ENCODE peak calls at places on chromosomes 2 and 18, in eight cellular contexts. S is lower lobe of right lung, G is BE2C, F is fibroblast of lung, D is neuronal stem cell, I is GM23248, U is heart left ventricle, K is heart right ventricle. R is an unnamed sample.

GRCh38 chr2:175414872-175415487 is 233.5 kb upstream of the ATP5MC3 start:
- DNase-seq in S (peak; percentile 63), G (peak; percentile 60), F (peak; percentile 71), D (peak; percentile 49), I (peak; percentile 67), U (peak; percentile 70), K (peak; percentile 57), R (peak; percentile 72)

GRCh38 chr18:2901405-2901989 is 54.7 kb downstream of the EMILIN2 start:
- DNase-seq in S (no peak), G (no peak), F (peak; percentile 73), D (no peak), I (peak; percentile 85), U (no peak), K (no peak), R (peak; percentile 81)

GRCh38 chr2:23607925-23608324 is 222.9 kb downstream of the KLHL29 start:
- DNase-seq in S (no peak), G (no peak), F (no peak), D (no peak), I (no peak), U (no peak), K (no peak), R (no peak)

GRCh38 chr2:174012347-174013309 is 47.5 kb upstream of the SP3 start:
- DNase-seq in S (peak; percentile 78), G (no peak), F (peak; percentile 74), D (no peak), I (peak; percentile 85), U (peak; percentile 89), K (peak; percentile 82), R (peak; percentile 81)

GRCh38 chr2:157302492-157303099 is 23.0 kb downstream of the ERMN start:
- DNase-seq in S (no peak), G (peak; percentile 14), F (peak; percentile 63), D (peak; percentile 41), I (peak; percentile 81), U (no peak), K (peak; percentile 8), R (no peak)

GRCh38 chr2:172404824-172405223 is 22.6 kb upstream of the ITGA6 start:
- DNase-seq in S (no peak), G (no peak), F (peak; percentile 85), D (no peak), I (peak; percentile 93), U (no peak), K (no peak), R (no peak)

GRCh38 chr2:157699806-157700205 is 71.1 kb upstream of the ACVR1C start:
- DNase-seq in S (no peak), G (no peak), F (no peak), D (no peak), I (no peak), U (no peak), K (no peak), R (no peak)

GRCh38 chr18:58285731-58286130 is 241.7 kb downstream of the NEDD4L start:
- DNase-seq in S (no peak), G (no peak), F (no peak), D (no peak), I (no peak), U (no peak), K (no peak), R (no peak)

GRCh38 chr2:11389551-11390528 is 45.4 kb upstream of the ROCK2 start:
- DNase-seq in S (peak; percentile 59), G (no peak), F (peak; percentile 97), D (no peak), I (peak; percentile 5), U (no peak), K (no peak), R (no peak)

GRCh38 chr2:129922571-129923264 is 56.7 kb upstream of the RAB6C start:
- DNase-seq in S (no peak), G (no peak), F (no peak), D (peak; percentile 17), I (no peak), U (no peak), K (no peak), R (no peak)

GRCh38 chr2:33766175-33766574 is 167.1 kb upstream of the FAM98A start:
- DNase-seq in S (no peak), G (no peak), F (no peak), D (no peak), I (no peak), U (no peak), K (no peak), R (no peak)

GRCh38 chr2:57204364-57204763 is 842.2 kb upstream of the VRK2 start:
- DNase-seq in S (no peak), G (no peak), F (no peak), D (no peak), I (no peak), U (no peak), K (no peak), R (no peak)

GRCh38 chr18:53952700-53953099 is 271.8 kb downstream of the MBD2 start:
- DNase-seq in S (no peak), G (no peak), F (no peak), D (no peak), I (no peak), U (no peak), K (no peak), R (no peak)

GRCh38 chr18:58417752-58418151 is 211.1 kb downstream of the ALPK2 start:
- DNase-seq in S (no peak), G (no peak), F (peak; percentile 34), D (no peak), I (peak; percentile 64), U (no peak), K (no peak), R (no peak)

GRCh38 chr2:26715528-26716270 is 23.2 kb downstream of the KCNK3 start:
- DNase-seq in S (no peak), G (no peak), F (no peak), D (no peak), I (no peak), U (no peak), K (no peak), R (no peak)

GRCh38 chr2:103991591-103991990 is 862.3 kb upstream of the POU3F3 start:
- DNase-seq in S (no peak), G (no peak), F (no peak), D (no peak), I (no peak), U (no peak), K (no peak), R (no peak)

GRCh38 chr2:83364264-83364663 is 1094.8 kb downstream of the SUCLG1 start:
- DNase-seq in S (no peak), G (no peak), F (peak; percentile 33), D (no peak), I (peak; percentile 64), U (no peak), K (no peak), R (no peak)

GRCh38 chr18:63290456-63291200 is 28.9 kb downstream of the BCL2 start:
- DNase-seq in S (no peak), G (no peak), F (no peak), D (no peak), I (no peak), U (no peak), K (no peak), R (no peak)

DNA sequence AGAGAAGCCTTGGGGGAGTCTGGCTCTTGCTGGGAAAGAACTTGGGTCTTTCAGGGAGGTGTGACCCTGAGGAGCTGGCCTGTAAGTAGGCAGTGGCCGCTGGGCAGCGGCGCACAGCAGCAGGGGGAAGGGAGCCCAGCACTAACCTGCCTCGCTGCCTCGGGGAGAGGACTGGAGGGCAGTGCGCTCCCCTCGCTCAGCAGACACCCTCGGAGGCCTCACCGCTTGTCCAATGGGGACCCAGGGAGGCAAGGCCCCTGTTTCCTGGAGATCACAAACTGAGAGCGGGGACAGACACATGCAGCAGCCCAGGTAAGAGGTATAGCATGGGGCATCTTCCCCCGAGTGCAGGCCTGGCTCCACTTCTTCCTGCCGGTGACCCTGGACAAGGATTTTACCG is 3.3 kb downstream of the DNMT3A start:
- DNase-seq in S (no peak), G (no peak), F (no peak), D (no peak), I (no peak), U (no peak), K (no peak), R (no peak)
- H3K4me1 ChIP-seq in S (peaks cover 43% of the 10 kb centered on the region), G (peaks cover 24% of the 10 kb centered on the region), F (peaks cover 2% of the 10 kb centered on the region), D (peaks cover 3% of the 10 kb centered on the region), I (no peaks in the 10 kb centered on the region), U (peaks cover 36% of the 10 kb centered on the region), K (peaks cover 80% of the 10 kb centered on the region), R (peaks cover 10% of the 10 kb centered on the region)

DNA sequence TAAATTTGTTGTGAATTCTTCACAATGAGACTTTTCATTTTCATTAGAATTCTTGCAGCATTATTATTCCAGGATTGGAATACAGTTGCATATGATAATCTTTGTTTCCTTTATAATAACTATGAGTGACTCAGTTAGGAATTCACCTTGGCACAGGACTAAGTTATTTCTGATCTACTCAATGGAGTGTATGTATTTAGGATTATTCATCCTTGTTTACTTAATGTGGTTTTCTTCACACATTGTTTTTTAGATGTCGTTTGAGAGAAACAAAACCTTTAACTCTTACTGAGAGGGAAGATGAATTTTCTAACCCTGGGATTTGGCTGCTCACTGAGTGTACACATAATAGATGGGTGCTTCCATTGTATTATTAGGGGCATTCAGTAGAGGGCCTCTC is 970.1 kb downstream of the DPP10 start:
- DNase-seq in S (no peak), G (no peak), F (peak; percentile 14), D (no peak), I (no peak), U (no peak), K (no peak), R (no peak)
- H3K9me3 ChIP-seq in S (no peaks in the 10 kb centered on the region), G (no peaks in the 10 kb centered on the region), F (no peaks in the 10 kb centered on the region), D (no peaks in the 10 kb centered on the region), I (no peaks in the 10 kb centered on the region), U (no peaks in the 10 kb centered on the region), K (peaks cover 4% of the 10 kb centered on the region), R (no peaks in the 10 kb centered on the region)

DNA sequence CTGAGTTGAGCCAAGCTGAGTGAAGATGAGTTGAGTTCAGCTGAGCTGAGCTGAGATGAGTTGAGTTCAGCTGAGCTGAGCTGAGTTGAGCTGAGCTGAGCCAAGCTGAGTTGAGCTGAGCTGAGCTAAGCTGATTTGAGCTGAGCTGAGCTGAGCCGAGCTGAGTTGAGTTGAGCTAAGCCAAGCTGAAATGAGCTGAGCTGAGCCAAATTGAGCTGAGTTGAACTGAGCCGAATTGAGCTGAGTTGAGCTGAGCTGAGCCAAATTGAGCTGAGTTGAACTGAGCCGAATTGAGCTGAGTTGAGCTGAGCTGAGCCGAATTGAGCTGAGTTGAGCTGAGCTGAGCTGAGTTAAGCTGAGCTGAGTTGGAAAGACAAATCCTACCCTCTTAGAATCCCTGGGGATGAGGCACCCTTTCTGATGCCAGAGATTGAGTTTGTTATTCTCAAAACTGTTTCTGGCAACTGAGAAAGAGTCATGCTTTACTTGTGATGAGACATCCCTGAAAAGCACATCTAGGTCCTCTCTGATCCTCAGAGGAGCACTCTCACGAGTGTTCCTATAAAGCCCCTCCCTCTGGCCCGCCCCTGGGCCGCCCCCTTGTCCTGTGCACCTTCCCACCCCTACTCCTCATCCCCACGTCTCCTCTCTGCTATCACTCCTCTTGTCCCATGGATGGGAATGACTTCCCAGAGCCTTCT is 116.5 kb downstream of the MCFD2 start:
- DNase-seq in S (no peak), G (no peak), F (no peak), D (no peak), I (peak; percentile 91), U (no peak), K (no peak), R (no peak)
- H3K4me3 ChIP-seq in S (no peak overlapping the region), G (no peak overlapping the region), F (no peak overlapping the region), D (no peak overlapping the region), I (peak overlapping the region; percentile 66), U (no peak overlapping the region), K (no peak overlapping the region), R (no peak overlapping the region)

DNA sequence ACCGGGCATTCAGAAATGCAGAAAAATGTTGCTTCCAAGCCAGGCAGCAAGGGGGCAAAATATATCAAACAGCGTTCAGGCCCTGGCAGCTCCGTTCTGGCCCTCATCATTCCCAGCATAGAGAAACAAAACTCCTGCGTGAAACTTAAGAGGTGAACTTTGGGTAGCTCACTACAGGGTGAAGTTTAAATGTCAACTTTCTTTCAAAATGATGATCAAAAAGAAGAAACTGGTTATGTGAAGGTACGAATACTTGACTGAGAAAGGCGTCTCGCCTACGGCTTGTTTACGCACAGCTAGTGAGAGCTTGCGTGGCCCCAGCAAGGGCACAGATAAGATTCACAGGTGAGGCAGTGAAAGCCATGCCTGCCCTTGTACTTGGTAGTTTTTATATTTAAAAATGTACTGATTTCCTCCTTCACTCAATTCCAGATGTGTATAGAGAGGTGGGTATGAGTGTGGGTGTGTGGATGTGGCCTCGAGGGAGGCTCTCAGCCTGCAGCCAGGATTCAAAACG is 127.5 kb downstream of the NFATC1 start:
- DNase-seq in S (peak; percentile 28), G (no peak), F (no peak), D (no peak), I (no peak), U (no peak), K (no peak), R (peak; percentile 2)
- H3K4me1 ChIP-seq in S (peaks cover 24% of the 10 kb centered on the region), G (peaks cover 3% of the 10 kb centered on the region), F (no peaks in the 10 kb centered on the region), D (no peaks in the 10 kb centered on the region), I (no peaks in the 10 kb centered on the region), U (peaks cover 12% of the 10 kb centered on the region), K (peaks cover 22% of the 10 kb centered on the region), R (no peaks in the 10 kb centered on the region)

R was measured in right cardiac atrium.